ENCODE peak calls at places on chromosome X, in seven cellular contexts. One of them, this sample, is unnamed.

GRCh38 chrX:37995428-37995827 is 10.9 kb upstream of the SYTL5 start:
- DNase-seq in HFF-Myc: no peak
- DNase-seq in NCI-H1436: no peak
- DNase-seq in activated naive CD8-positive, alpha-beta T cell treated with anti-CD3 and anti-CD28 coated beads, Interleukin-2, amount 50 U/mL, for 24 hours: no peak
- DNase-seq in colonic mucosa: no peak
- DNase-seq in posterior vena cava: no peak
- DNase-seq in iPS-NIHi11: no peak
- DNase-seq in this sample: no peak

GRCh38 chrX:49191033-49191871 is 5.1 kb upstream of the PRICKLE3 start:
- DNase-seq in HFF-Myc: peak
- DNase-seq in NCI-H1436: peak
- DNase-seq in activated naive CD8-positive, alpha-beta T cell treated with anti-CD3 and anti-CD28 coated beads, Interleukin-2, amount 50 U/mL, for 24 hours: peak
- DNase-seq in colonic mucosa: peak
- DNase-seq in posterior vena cava: peak
- DNase-seq in iPS-NIHi11: peak
- DNase-seq in this sample: peak

GRCh38 chrX:74242050-74242449 is 61.9 kb upstream of the ZCCHC13 start:
- DNase-seq in HFF-Myc: peak
- DNase-seq in NCI-H1436: no peak
- DNase-seq in activated naive CD8-positive, alpha-beta T cell treated with anti-CD3 and anti-CD28 coated beads, Interleukin-2, amount 50 U/mL, for 24 hours: no peak
- DNase-seq in colonic mucosa: no peak
- DNase-seq in posterior vena cava: no peak
- DNase-seq in iPS-NIHi11: no peak
- DNase-seq in this sample: no peak

GRCh38 chrX:12115377-12115776 is 22.9 kb upstream of the FRMPD4 start:
- DNase-seq in HFF-Myc: no peak
- DNase-seq in NCI-H1436: no peak
- DNase-seq in activated naive CD8-positive, alpha-beta T cell treated with anti-CD3 and anti-CD28 coated beads, Interleukin-2, amount 50 U/mL, for 24 hours: no peak
- DNase-seq in colonic mucosa: no peak
- DNase-seq in posterior vena cava: no peak
- DNase-seq in iPS-NIHi11: peak
- DNase-seq in this sample: no peak

GRCh38 chrX:46642145-46642544 is 68.6 kb downstream of the CHST7 start:
- DNase-seq in HFF-Myc: no peak
- DNase-seq in NCI-H1436: peak
- DNase-seq in activated naive CD8-positive, alpha-beta T cell treated with anti-CD3 and anti-CD28 coated beads, Interleukin-2, amount 50 U/mL, for 24 hours: no peak
- DNase-seq in colonic mucosa: no peak
- DNase-seq in posterior vena cava: no peak
- DNase-seq in iPS-NIHi11: peak
- DNase-seq in this sample: no peak

GRCh38 chrX:100962811-100963210 is 6.7 kb upstream of the ARL13A start:
- DNase-seq in HFF-Myc: no peak
- DNase-seq in NCI-H1436: no peak
- DNase-seq in activated naive CD8-positive, alpha-beta T cell treated with anti-CD3 and anti-CD28 coated beads, Interleukin-2, amount 50 U/mL, for 24 hours: no peak
- DNase-seq in colonic mucosa: no peak
- DNase-seq in posterior vena cava: no peak
- DNase-seq in iPS-NIHi11: no peak
- DNase-seq in this sample: no peak

GRCh38 chrX:27924261-27924660 is 57.0 kb downstream of the DCAF8L1 start:
- DNase-seq in HFF-Myc: no peak
- DNase-seq in NCI-H1436: no peak
- DNase-seq in activated naive CD8-positive, alpha-beta T cell treated with anti-CD3 and anti-CD28 coated beads, Interleukin-2, amount 50 U/mL, for 24 hours: no peak
- DNase-seq in colonic mucosa: no peak
- DNase-seq in posterior vena cava: no peak
- DNase-seq in iPS-NIHi11: no peak
- DNase-seq in this sample: no peak

GRCh38 chrX:112979879-112980278 is 139.2 kb upstream of the AMOT start:
- DNase-seq in HFF-Myc: no peak
- DNase-seq in NCI-H1436: no peak
- DNase-seq in activated naive CD8-positive, alpha-beta T cell treated with anti-CD3 and anti-CD28 coated beads, Interleukin-2, amount 50 U/mL, for 24 hours: no peak
- DNase-seq in colonic mucosa: no peak
- DNase-seq in posterior vena cava: no peak
- DNase-seq in iPS-NIHi11: no peak
- DNase-seq in this sample: no peak

GRCh38 chrX:70454441-70455365 is 10.1 kb downstream of the DLG3 start:
- DNase-seq in HFF-Myc: no peak
- DNase-seq in NCI-H1436: peak
- DNase-seq in activated naive CD8-positive, alpha-beta T cell treated with anti-CD3 and anti-CD28 coated beads, Interleukin-2, amount 50 U/mL, for 24 hours: peak
- DNase-seq in colonic mucosa: peak
- DNase-seq in posterior vena cava: no peak
- DNase-seq in iPS-NIHi11: peak
- DNase-seq in this sample: no peak

GRCh38 chrX:94058728-94059382 is 384.8 kb downstream of the FAM133A start:
- DNase-seq in HFF-Myc: no peak
- DNase-seq in NCI-H1436: no peak
- DNase-seq in activated naive CD8-positive, alpha-beta T cell treated with anti-CD3 and anti-CD28 coated beads, Interleukin-2, amount 50 U/mL, for 24 hours: no peak
- DNase-seq in colonic mucosa: peak
- DNase-seq in posterior vena cava: no peak
- DNase-seq in iPS-NIHi11: peak
- DNase-seq in this sample: no peak

This sample was measured in GM12878.